ENCODE peak calls at places on chromosomes 2 and 18, in six cellular contexts. U is glutamatergic neuron; X is activated CD8-positive, alpha-beta memory T cell treated with anti-CD3 and anti-CD28 coated beads for 48 hours; A is cortex of kidney; J is AG04450; Z is NCI-H510A treated with DMSO at 0.1 percent for 48 hours. P is an unnamed sample.

GRCh38 chr18:6546229-6546628 is 131.5 kb upstream of the L3MBTL4 start:
- DNase-seq in J (no peak), U (no peak), X (no peak), A (no peak), Z (no peak), P (no peak)

GRCh38 chr18:79640064-79640672 is 39.4 kb upstream of the CTDP1 start:
- DNase-seq in U (no peak), X (no peak), Z (no peak), A (no peak), J (no peak), P (no peak)

GRCh38 chr2:57943271-57943670 is 103.3 kb upstream of the VRK2 start:
- DNase-seq in U (no peak), X (no peak), Z (no peak), J (no peak), A (no peak), P (no peak)

GRCh38 chr2:118807668-118808428 is 39.6 kb downstream of the EN1 start:
- DNase-seq in U (no peak), J (no peak), Z (no peak), A (no peak), X (no peak), P (no peak)

GRCh38 chr2:142052220-142052863 is 78.5 kb downstream of the LRP1B start:
- DNase-seq in X (no peak), J (no peak), Z (no peak), U (no peak), A (no peak), P (no peak)

GRCh38 chr2:239184179-239184578 is 216.6 kb downstream of the HDAC4 start:
- DNase-seq in U (peak), X (no peak), J (no peak), Z (no peak), A (no peak), P (no peak)

GRCh38 chr2:150207979-150208378 is 279.5 kb downstream of the RND3 start:
- DNase-seq in X (no peak), A (no peak), J (no peak), U (no peak), Z (no peak), P (no peak)

GRCh38 chr2:74138952-74139323 is 8.8 kb downstream of the BOLA3 start:
- DNase-seq in A (no peak), Z (no peak), J (no peak), X (no peak), U (no peak), P (no peak)

GRCh38 chr2:233413046-233413445 is 58.8 kb downstream of the DGKD start:
- DNase-seq in A (no peak), X (no peak), J (no peak), U (no peak), Z (no peak), P (no peak)

GRCh38 chr18:2653467-2653866 is 2.1 kb upstream of the SMCHD1 start:
- DNase-seq in U (no peak), X (no peak), A (no peak), Z (peak), J (no peak), P (no peak)

GRCh38 chr2:56465491-56465890 is 281.7 kb downstream of the CCDC85A start:
- DNase-seq in X (no peak), Z (no peak), U (no peak), A (no peak), J (no peak), P (peak)

P was measured in amniotic stem cell.